ENCODE peak calls at places on chromosomes 12 and 14, in four cellular contexts. A is WTC11, N is K562, Z is HepG2. G is an unnamed sample.

GRCh38 chr12:53217930-53218307 is 10.9 kb upstream of the ITGB7 start:
- DNase-seq in A (no peak), N (no peak), Z (no peak), G (no peak)

GRCh38 chr12:65822732-65823480 is 1.4 kb upstream of the HMGA2 start:
- DNase-seq in A (peak), Z (peak), N (no peak), G (peak)

GRCh38 chr12:67355428-67356385 is 86.5 kb downstream of the CAND1 start:
- DNase-seq in A (no peak), Z (peak), N (peak), G (peak)

GRCh38 chr12:54549774-54550451 is 512 bp downstream of the PDE1B start:
- DNase-seq in Z (no peak), N (no peak), A (peak), G (no peak)

GRCh38 chr12:10191865-10192264 is 13.0 kb downstream of the TMEM52B start:
- DNase-seq in N (no peak), Z (no peak), A (no peak), G (no peak)

GRCh38 chr12:53224897-53225634 is 6.9 kb downstream of the RARG start:
- DNase-seq in N (no peak), A (no peak), Z (no peak), G (no peak)

GRCh38 chr14:77691259-77691658 is 16.6 kb downstream of the ALKBH1 start:
- DNase-seq in Z (no peak), A (no peak), N (no peak), G (no peak)

GRCh38 chr14:92719890-92720323 is 28.5 kb downstream of the LGMN start:
- DNase-seq in N (no peak), A (no peak), Z (no peak), G (no peak)

GRCh38 chr12:12406762-12407161 is 49.9 kb downstream of the BORCS5 start:
- DNase-seq in Z (no peak), A (no peak), N (no peak), G (no peak)

GRCh38 chr14:103021817-103022668 is 35.3 kb downstream of the CDC42BPB start:
- DNase-seq in Z (no peak), A (no peak), N (no peak), G (no peak)

GRCh38 chr12:45216983-45217485 is 1.1 kb downstream of the ANO6 start:
- DNase-seq in Z (no peak), N (no peak), A (no peak), G (no peak)

GRCh38 chr12:24109381-24110039 is 160.0 kb upstream of the SOX5 start:
- DNase-seq in A (no peak), Z (peak), N (peak), G (no peak)

GRCh38 chr14:22622220-22622619 is 21.9 kb downstream of the OR6J1 start:
- DNase-seq in A (no peak), N (no peak), Z (no peak), G (no peak)

GRCh38 chr12:5872745-5873144 is 72.3 kb downstream of the ANO2 start:
- DNase-seq in Z (peak), N (peak), A (no peak), G (peak)

GRCh38 chr12:29164477-29165163 is 15.5 kb downstream of the FAR2 start:
- DNase-seq in Z (no peak), A (no peak), N (peak), G (no peak)

GRCh38 chr12:116916714-116917114 is 6.0 kb downstream of the FBXW8 start:
- DNase-seq in Z (peak), A (no peak), N (peak), G (peak)

GRCh38 chr12:27193106-27193505 is 51.0 kb upstream of the STK38L start:
- DNase-seq in Z (no peak), A (no peak), N (no peak), G (no peak)

GRCh38 chr12:86660488-86661171 is 404.4 kb upstream of the MGAT4C start:
- DNase-seq in A (no peak), Z (no peak), N (no peak), G (peak)

GRCh38 chr12:119202121-119202527 is 23.4 kb downstream of the HSPB8 start:
- DNase-seq in A (peak), Z (no peak), N (no peak), G (no peak)

GRCh38 chr12:43733687-43734086 is 24.9 kb downstream of the PUS7L start:
- DNase-seq in Z (no peak), N (no peak), A (no peak), G (no peak)

GRCh38 chr14:103123128-103123633 is at the start of gene TNFAIP2:
- DNase-seq in N (peak), Z (no peak), A (peak), G (peak)

GRCh38 chr14:49861923-49862673 is 9.5 kb upstream of the NEMF start:
- DNase-seq in A (peak), Z (peak), N (peak), G (peak)

GRCh38 chr12:54007538-54008259 is 1.1 kb upstream of the HOXC8 start:
- DNase-seq in Z (no peak), N (no peak), A (no peak), G (no peak)

GRCh38 chr12:52171950-52172512 is 19.8 kb downstream of the KRT80 start:
- DNase-seq in Z (peak), N (peak), A (peak), G (peak)

GRCh38 chr14:23086565-23086964 is 8.4 kb downstream of the ACIN1 start:
- DNase-seq in A (no peak), Z (no peak), N (no peak), G (no peak)

GRCh38 chr12:73892181-73892580 is 645.5 kb upstream of the ATXN7L3B start:
- DNase-seq in Z (no peak), A (no peak), N (no peak), G (peak)

GRCh38 chr12:48815281-48816110 is 2.8 kb upstream of the CACNB3 start:
- DNase-seq in N (peak), A (peak), Z (peak), G (peak)

GRCh38 chr14:100554082-100554677 is 33.0 kb downstream of the BEGAIN start:
- DNase-seq in Z (no peak), N (peak), A (no peak), G (peak)

GRCh38 chr12:49872381-49872780 is 29.5 kb upstream of the BCDIN3D start:
- DNase-seq in A (no peak), N (no peak), Z (no peak), G (no peak)

GRCh38 chr12:131938082-131938481 is 9.0 kb downstream of the PUS1 start:
- DNase-seq in A (no peak), N (no peak), Z (no peak), G (no peak)

GRCh38 chr12:87848248-87848868 is 180.8 kb downstream of the C12orf50 start:
- DNase-seq in A (no peak), N (peak), Z (peak), G (peak)

GRCh38 chr14:74882103-74882920 is 596 bp downstream of the DLST start:
- DNase-seq in N (peak), A (no peak), Z (no peak), G (peak)

GRCh38 chr12:26740348-26740747 is 92.6 kb downstream of the ITPR2 start:
- DNase-seq in Z (no peak), N (no peak), A (no peak), G (no peak)

GRCh38 chr14:36747411-36748184 is 85.9 kb downstream of the PAX9 start:
- DNase-seq in N (peak), A (no peak), Z (peak), G (peak)

GRCh38 chr14:78927261-78927660 is 757.1 kb downstream of the NRXN3 start:
- DNase-seq in A (no peak), Z (no peak), N (no peak), G (no peak)

GRCh38 chr14:73027984-73028383 is 1.1 kb upstream of the ZFYVE1 start:
- DNase-seq in N (no peak), A (no peak), Z (no peak), G (no peak)

GRCh38 chr12:54704187-54704586 is 56.0 kb upstream of the DCD start:
- DNase-seq in Z (no peak), N (no peak), A (no peak), G (no peak)

GRCh38 chr12:54051916-54052744 is 1.5 kb upstream of the HOXC4 start:
- DNase-seq in N (no peak), Z (no peak), A (no peak), G (no peak)

GRCh38 chr14:26527095-26527494 is 70.7 kb downstream of the NOVA1 start:
- DNase-seq in N (no peak), Z (no peak), A (no peak), G (peak)

GRCh38 chr12:7844131-7844530 is 28.6 kb downstream of the SLC2A14 start:
- DNase-seq in N (no peak), A (no peak), Z (no peak), G (no peak)

GRCh38 chr14:88380405-88380804 is 5.1 kb upstream of the SPATA7 start:
- DNase-seq in N (no peak), Z (no peak), A (no peak), G (peak)
- TF ChIP-seq HMGXB4 in N (no peak), Z (no peak), A (no peak), G (no peak)

GRCh38 chr12:60201891-60202290 is 606.1 kb downstream of the SLC16A7 start:
- DNase-seq in A (no peak), Z (no peak), N (no peak), G (no peak)

GRCh38 chr12:60210756-60211155 is 614.9 kb downstream of the SLC16A7 start:
- DNase-seq in A (no peak), Z (no peak), N (no peak), G (no peak)

GRCh38 chr12:60209521-60209920 is 613.7 kb downstream of the SLC16A7 start:
- DNase-seq in N (no peak), Z (no peak), A (no peak), G (no peak)

GRCh38 chr12:60209933-60210332 is 614.1 kb downstream of the SLC16A7 start:
- DNase-seq in A (no peak), Z (no peak), N (peak), G (no peak)

GRCh38 chr12:60205500-60205899 is 609.7 kb downstream of the SLC16A7 start:
- DNase-seq in N (no peak), Z (no peak), A (no peak), G (no peak)
- TF ChIP-seq HMGXB4 in N (no peak), Z (no peak), A (no peak), G (no peak)

DNA sequence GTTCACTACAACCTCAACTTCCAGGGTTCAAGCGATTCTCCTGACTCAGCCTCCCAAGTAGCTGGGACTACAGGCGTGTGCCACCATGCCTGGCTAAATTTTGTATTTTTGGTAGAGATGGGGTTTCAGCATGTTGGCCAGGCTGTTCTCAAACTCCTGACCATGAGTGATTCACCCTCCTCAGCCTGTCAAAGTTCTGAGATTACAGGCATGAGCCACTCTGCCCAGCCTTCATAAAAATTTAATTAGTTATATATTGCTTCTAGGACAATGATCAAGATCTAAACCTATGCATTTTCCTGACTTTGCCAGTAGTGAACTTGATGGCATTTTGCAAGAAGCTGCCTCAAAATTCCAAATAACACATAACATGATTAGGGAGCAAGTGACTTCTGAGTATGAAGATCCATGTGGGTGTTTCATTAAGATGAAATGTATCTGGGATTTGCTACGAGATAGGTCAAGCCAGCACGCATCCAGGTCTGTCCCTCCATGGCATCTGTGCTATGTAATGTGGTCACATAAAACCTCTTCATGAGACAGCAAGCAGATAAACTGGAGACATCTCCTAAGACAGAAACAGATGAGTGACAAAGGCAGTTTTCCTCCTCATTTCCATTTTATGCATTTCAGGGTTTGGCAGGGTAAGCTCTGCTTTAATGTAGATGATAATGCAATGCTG is 319.4 kb upstream of the ATP2B1 start:
- DNase-seq in N (no peak), Z (no peak), A (no peak), G (no peak)
- TF ChIP-seq HMGXB4 in N (no peak), Z (no peak), A (no peak), G (no peak)

DNA sequence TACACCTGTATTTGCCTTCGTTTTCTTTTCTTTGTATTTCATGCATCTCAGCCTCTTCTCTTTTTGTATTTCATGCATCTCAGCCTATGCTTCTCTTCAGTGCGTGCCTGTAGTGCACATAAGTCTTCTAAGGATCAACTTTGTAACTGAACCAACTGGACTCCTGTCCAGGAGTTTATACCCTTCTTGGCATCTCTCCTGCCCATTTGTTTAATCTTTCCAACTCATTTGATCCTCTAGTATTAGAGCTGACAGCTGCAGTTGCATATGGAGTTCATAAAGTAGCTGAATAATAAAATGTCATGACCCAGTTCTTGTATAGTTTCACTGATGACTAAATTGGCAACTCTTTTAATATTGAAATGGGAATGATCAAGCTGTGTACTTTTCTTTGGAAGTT is 89.7 kb downstream of the FGD4 start:
- DNase-seq in Z (no peak), N (no peak), A (no peak), G (no peak)
- TF ChIP-seq HMGXB4 in Z (no peak), N (no peak), A (no peak), G (no peak)

DNA sequence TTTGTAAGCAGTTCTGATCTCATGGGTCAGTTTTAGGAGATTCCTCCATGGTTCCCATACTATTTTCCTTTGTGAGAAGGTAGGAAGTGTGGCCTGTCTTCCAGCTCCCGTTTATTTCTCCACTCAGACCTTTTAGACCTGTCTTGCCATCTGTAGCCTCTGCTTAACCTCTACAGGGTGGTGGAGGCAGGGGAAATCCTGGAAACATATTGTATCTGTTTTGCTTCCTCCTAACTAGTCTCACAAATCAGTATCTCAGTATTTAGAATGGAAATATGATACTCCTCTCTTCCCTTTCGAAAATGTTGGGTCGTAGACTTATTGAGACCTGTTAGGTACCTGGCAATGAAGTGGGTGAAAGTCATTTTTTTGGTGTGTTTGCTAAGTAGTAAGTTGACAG is 399.4 kb upstream of the RGS6 start:
- DNase-seq in A (no peak), N (no peak), Z (no peak), G (no peak)
- TF ChIP-seq HMGXB4 in A (no peak), N (no peak), Z (no peak), G (no peak)

DNA sequence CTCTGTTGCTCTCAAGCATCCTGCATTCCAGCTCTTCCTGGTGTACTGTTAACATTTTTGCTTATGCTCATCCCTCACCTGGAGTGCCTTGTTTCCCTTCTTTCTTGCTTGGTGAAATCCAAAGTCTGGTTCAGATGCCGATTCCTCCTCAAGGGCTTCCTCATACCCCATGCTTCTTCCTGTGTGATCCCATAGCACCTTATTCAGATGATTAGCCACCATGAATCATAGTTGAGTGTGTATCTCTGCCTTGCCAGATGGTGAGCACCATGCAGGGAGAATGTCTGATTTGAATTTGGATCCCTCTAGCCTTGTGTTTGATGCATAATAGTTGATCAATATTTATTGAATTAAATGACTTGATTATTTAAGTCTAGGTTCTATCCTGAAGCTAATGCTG is 39.4 kb upstream of the ANO4 start:
- DNase-seq in Z (no peak), N (no peak), A (no peak), G (no peak)
- TF ChIP-seq HMGXB4 in Z (no peak), N (no peak), A (no peak), G (no peak)